ENCODE peak calls at places on chromosomes 7 and 10, in nine cellular contexts. One of them, this sample, is unnamed.
A peak's percentile ranks its signal among the peaks of the same experiment; 100 is the strongest.

GRCh38 chr10:227014-227413 is 91.8 kb downstream of the ZMYND11 start:
- DNase-seq in GM23338: no peak
- DNase-seq in OCI-LY7: no peak
- DNase-seq in hepatocyte: no peak
- DNase-seq in SK-N-SH: no peak
- DNase-seq in HCT116: no peak
- DNase-seq in PC-3: no peak
- DNase-seq in MM.1S: no peak
- DNase-seq in GM23248: peak; percentile 84
- DNase-seq in this sample: no peak

GRCh38 chr10:71244638-71245419 is 32.5 kb downstream of the UNC5B start:
- DNase-seq in hepatocyte: peak; percentile 66
- DNase-seq in GM23248: peak; percentile 87
- DNase-seq in SK-N-SH: peak; percentile 81
- DNase-seq in PC-3: no peak
- DNase-seq in GM23338: no peak
- DNase-seq in OCI-LY7: no peak
- DNase-seq in HCT116: no peak
- DNase-seq in MM.1S: no peak
- DNase-seq in this sample: no peak

GRCh38 chr7:80066646-80067045 is 68.0 kb upstream of the GNAI1 start:
- DNase-seq in SK-N-SH: no peak
- DNase-seq in PC-3: no peak
- DNase-seq in hepatocyte: no peak
- DNase-seq in GM23338: no peak
- DNase-seq in HCT116: no peak
- DNase-seq in MM.1S: no peak
- DNase-seq in GM23248: no peak
- DNase-seq in OCI-LY7: no peak
- DNase-seq in this sample: no peak

GRCh38 chr10:63197304-63198092 is 64.4 kb downstream of the NRBF2 start:
- DNase-seq in hepatocyte: peak; percentile 22
- DNase-seq in SK-N-SH: no peak
- DNase-seq in OCI-LY7: no peak
- DNase-seq in PC-3: no peak
- DNase-seq in GM23248: peak; percentile 84
- DNase-seq in HCT116: no peak
- DNase-seq in GM23338: no peak
- DNase-seq in MM.1S: no peak
- DNase-seq in this sample: no peak

GRCh38 chr7:87448427-87448826 is 27.1 kb downstream of the ABCB4 start:
- DNase-seq in GM23248: no peak
- DNase-seq in HCT116: no peak
- DNase-seq in PC-3: no peak
- DNase-seq in OCI-LY7: no peak
- DNase-seq in MM.1S: no peak
- DNase-seq in SK-N-SH: peak; percentile 30
- DNase-seq in GM23338: no peak
- DNase-seq in hepatocyte: no peak
- DNase-seq in this sample: peak; percentile 45

GRCh38 chr10:3868274-3868669 is 83.3 kb upstream of the KLF6 start:
- DNase-seq in hepatocyte: no peak
- DNase-seq in GM23248: no peak
- DNase-seq in SK-N-SH: no peak
- DNase-seq in MM.1S: peak; percentile 32
- DNase-seq in OCI-LY7: peak; percentile 83
- DNase-seq in HCT116: no peak
- DNase-seq in PC-3: no peak
- DNase-seq in GM23338: no peak
- DNase-seq in this sample: no peak

GRCh38 chr10:53370347-53370746 is 597.8 kb upstream of the MBL2 start:
- DNase-seq in GM23248: no peak
- DNase-seq in SK-N-SH: no peak
- DNase-seq in hepatocyte: no peak
- DNase-seq in PC-3: no peak
- DNase-seq in OCI-LY7: no peak
- DNase-seq in HCT116: no peak
- DNase-seq in MM.1S: no peak
- DNase-seq in GM23338: no peak
- DNase-seq in this sample: no peak

GRCh38 chr7:32680259-32681173 is 185.2 kb downstream of the AVL9 start:
- DNase-seq in MM.1S: no peak
- DNase-seq in PC-3: peak; percentile 95
- DNase-seq in SK-N-SH: no peak
- DNase-seq in GM23248: peak; percentile 29
- DNase-seq in hepatocyte: peak; percentile 12
- DNase-seq in GM23338: peak; percentile 96
- DNase-seq in HCT116: no peak
- DNase-seq in OCI-LY7: no peak
- DNase-seq in this sample: no peak

GRCh38 chr10:78964952-78965633 is 103.7 kb upstream of the ZMIZ1 start:
- DNase-seq in SK-N-SH: peak; percentile 78
- DNase-seq in PC-3: peak; percentile 100
- DNase-seq in GM23338: peak; percentile 81
- DNase-seq in OCI-LY7: no peak
- DNase-seq in HCT116: peak; percentile 81
- DNase-seq in GM23248: peak; percentile 26
- DNase-seq in MM.1S: no peak
- DNase-seq in hepatocyte: peak; percentile 80
- DNase-seq in this sample: peak; percentile 88

GRCh38 chr7:74228951-74229900 is 19.4 kb downstream of the LAT2 start:
- DNase-seq in GM23338: no peak
- DNase-seq in PC-3: no peak
- DNase-seq in GM23248: no peak
- DNase-seq in HCT116: no peak
- DNase-seq in hepatocyte: no peak
- DNase-seq in OCI-LY7: no peak
- DNase-seq in SK-N-SH: no peak
- DNase-seq in MM.1S: no peak
- DNase-seq in this sample: no peak

GRCh38 chr10:1625079-1625478 is 112.2 kb downstream of the ADARB2 start:
- DNase-seq in GM23338: no peak
- DNase-seq in PC-3: no peak
- DNase-seq in SK-N-SH: no peak
- DNase-seq in HCT116: no peak
- DNase-seq in GM23248: no peak
- DNase-seq in MM.1S: no peak
- DNase-seq in hepatocyte: no peak
- DNase-seq in OCI-LY7: no peak
- DNase-seq in this sample: no peak

GRCh38 chr10:71072820-71073205 is 139.6 kb upstream of the UNC5B start:
- DNase-seq in PC-3: no peak
- DNase-seq in hepatocyte: no peak
- DNase-seq in OCI-LY7: no peak
- DNase-seq in SK-N-SH: no peak
- DNase-seq in GM23338: no peak
- DNase-seq in MM.1S: no peak
- DNase-seq in HCT116: no peak
- DNase-seq in GM23248: no peak
- DNase-seq in this sample: no peak

GRCh38 chr10:17454181-17454800 is at the start of gene ST8SIA6:
- DNase-seq in hepatocyte: peak; percentile 73
- DNase-seq in GM23338: peak; percentile 78
- DNase-seq in MM.1S: peak; percentile 56
- DNase-seq in GM23248: peak; percentile 74
- DNase-seq in OCI-LY7: no peak
- DNase-seq in SK-N-SH: peak; percentile 86
- DNase-seq in HCT116: no peak
- DNase-seq in PC-3: peak; percentile 16
- DNase-seq in this sample: peak; percentile 83

GRCh38 chr7:137882261-137882668 is 35.5 kb upstream of the DGKI start:
- DNase-seq in PC-3: peak; percentile 94
- DNase-seq in SK-N-SH: peak; percentile 36
- DNase-seq in MM.1S: no peak
- DNase-seq in GM23338: no peak
- DNase-seq in GM23248: peak; percentile 99
- DNase-seq in HCT116: peak; percentile 85
- DNase-seq in OCI-LY7: no peak
- DNase-seq in hepatocyte: no peak
- DNase-seq in this sample: no peak

GRCh38 chr10:99297033-99297432 is 32.1 kb upstream of the CNNM1 start:
- DNase-seq in SK-N-SH: peak; percentile 72
- DNase-seq in hepatocyte: no peak
- DNase-seq in PC-3: no peak
- DNase-seq in GM23248: no peak
- DNase-seq in MM.1S: no peak
- DNase-seq in GM23338: peak; percentile 42
- DNase-seq in HCT116: no peak
- DNase-seq in OCI-LY7: no peak
- DNase-seq in this sample: no peak

GRCh38 chr10:25747038-25747437 is 187.0 kb upstream of the MYO3A start:
- DNase-seq in MM.1S: no peak
- DNase-seq in HCT116: no peak
- DNase-seq in PC-3: peak; percentile 53
- DNase-seq in hepatocyte: no peak
- DNase-seq in SK-N-SH: no peak
- DNase-seq in GM23338: no peak
- DNase-seq in OCI-LY7: no peak
- DNase-seq in GM23248: no peak
- DNase-seq in this sample: no peak
- H3K4me2 ChIP-seq in MM.1S: no peak overlapping the region
- H3K4me2 ChIP-seq in HCT116: no peak overlapping the region
- H3K4me2 ChIP-seq in PC-3: peak overlapping the region; percentile 22
- H3K4me2 ChIP-seq in hepatocyte: no peak overlapping the region
- H3K4me2 ChIP-seq in SK-N-SH: no peak overlapping the region
- H3K4me2 ChIP-seq in GM23338: no peak overlapping the region
- H3K4me2 ChIP-seq in OCI-LY7: no peak overlapping the region
- H3K4me2 ChIP-seq in GM23248: no peak overlapping the region
- H3K4me2 ChIP-seq in this sample: no peak overlapping the region

GRCh38 chr10:84184517-84184916 is 9.8 kb upstream of the CDHR1 start:
- DNase-seq in hepatocyte: no peak
- DNase-seq in GM23338: no peak
- DNase-seq in OCI-LY7: no peak
- DNase-seq in PC-3: no peak
- DNase-seq in HCT116: no peak
- DNase-seq in SK-N-SH: no peak
- DNase-seq in MM.1S: no peak
- DNase-seq in GM23248: no peak
- DNase-seq in this sample: no peak
- TF ChIP-seq EZH2phosphoT487 in hepatocyte: no peak
- TF ChIP-seq EZH2phosphoT487 in GM23338: no peak
- TF ChIP-seq EZH2phosphoT487 in OCI-LY7: no peak
- TF ChIP-seq EZH2phosphoT487 in PC-3: no peak
- TF ChIP-seq EZH2phosphoT487 in HCT116: no peak
- TF ChIP-seq EZH2phosphoT487 in SK-N-SH: no peak
- TF ChIP-seq EZH2phosphoT487 in MM.1S: no peak
- TF ChIP-seq EZH2phosphoT487 in GM23248: no peak
- TF ChIP-seq EZH2phosphoT487 in this sample: no peak

DNA sequence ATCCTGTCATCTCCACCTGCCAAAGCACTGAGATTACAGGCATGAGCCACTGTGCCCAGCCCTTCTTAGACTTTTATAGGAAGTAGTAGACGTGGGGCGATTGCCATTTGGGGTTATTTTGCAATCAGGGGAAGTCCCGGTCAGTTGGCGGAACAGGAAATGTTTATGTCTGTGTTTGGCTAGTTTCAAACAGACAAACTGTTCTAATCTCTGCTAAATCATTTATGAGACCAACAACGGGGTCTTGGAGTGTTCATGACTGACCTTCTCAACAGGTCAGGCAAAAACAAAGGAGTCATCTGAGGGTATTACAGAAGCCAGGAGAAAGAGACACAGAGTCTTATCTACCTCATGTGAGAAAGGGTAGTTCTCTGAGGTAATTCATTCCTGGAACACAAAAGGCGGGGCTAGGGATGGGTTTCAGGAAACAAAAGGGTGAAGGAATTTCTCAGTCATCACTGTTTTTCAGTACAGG is 6.6 kb upstream of the TPK1 start:
- DNase-seq in SK-N-SH: no peak
- DNase-seq in GM23338: peak; percentile 67
- DNase-seq in hepatocyte: peak; percentile 40
- DNase-seq in PC-3: no peak
- DNase-seq in MM.1S: peak; percentile 27
- DNase-seq in OCI-LY7: no peak
- DNase-seq in GM23248: no peak
- DNase-seq in HCT116: no peak
- DNase-seq in this sample: peak; percentile 66
- H3K4me2 ChIP-seq in SK-N-SH: no peak overlapping the region
- H3K4me2 ChIP-seq in GM23338: no peak overlapping the region
- H3K4me2 ChIP-seq in hepatocyte: no peak overlapping the region
- H3K4me2 ChIP-seq in PC-3: no peak overlapping the region
- H3K4me2 ChIP-seq in MM.1S: peak overlapping the region; percentile 1
- H3K4me2 ChIP-seq in OCI-LY7: peak overlapping the region; percentile 36
- H3K4me2 ChIP-seq in GM23248: no peak overlapping the region
- H3K4me2 ChIP-seq in HCT116: no peak overlapping the region
- H3K4me2 ChIP-seq in this sample: peak overlapping the region; percentile 27

GRCh38 chr7:44891791-44892190 is 6.5 kb upstream of the PURB start:
- DNase-seq in hepatocyte: no peak
- DNase-seq in OCI-LY7: peak; percentile 18
- DNase-seq in MM.1S: no peak
- DNase-seq in GM23248: no peak
- DNase-seq in GM23338: no peak
- DNase-seq in PC-3: no peak
- DNase-seq in HCT116: no peak
- DNase-seq in SK-N-SH: no peak
- DNase-seq in this sample: no peak
- TF ChIP-seq EZH2phosphoT487 in hepatocyte: no peak
- TF ChIP-seq EZH2phosphoT487 in OCI-LY7: no peak
- TF ChIP-seq EZH2phosphoT487 in MM.1S: no peak
- TF ChIP-seq EZH2phosphoT487 in GM23248: no peak
- TF ChIP-seq EZH2phosphoT487 in GM23338: no peak
- TF ChIP-seq EZH2phosphoT487 in PC-3: no peak
- TF ChIP-seq EZH2phosphoT487 in HCT116: no peak
- TF ChIP-seq EZH2phosphoT487 in SK-N-SH: no peak
- TF ChIP-seq EZH2phosphoT487 in this sample: no peak

GRCh38 chr10:120691623-120692022 is 159.5 kb upstream of the WDR11 start:
- DNase-seq in PC-3: no peak
- DNase-seq in OCI-LY7: no peak
- DNase-seq in SK-N-SH: no peak
- DNase-seq in GM23248: no peak
- DNase-seq in hepatocyte: no peak
- DNase-seq in MM.1S: peak; percentile 46
- DNase-seq in HCT116: no peak
- DNase-seq in GM23338: no peak
- DNase-seq in this sample: no peak

GRCh38 chr10:120685136-120685535 is 166.0 kb upstream of the WDR11 start:
- DNase-seq in SK-N-SH: no peak
- DNase-seq in GM23338: no peak
- DNase-seq in PC-3: no peak
- DNase-seq in OCI-LY7: no peak
- DNase-seq in MM.1S: no peak
- DNase-seq in GM23248: no peak
- DNase-seq in HCT116: no peak
- DNase-seq in hepatocyte: no peak
- DNase-seq in this sample: no peak

GRCh38 chr10:120689766-120690539 is 161.2 kb upstream of the WDR11 start:
- DNase-seq in PC-3: peak; percentile 22
- DNase-seq in OCI-LY7: no peak
- DNase-seq in MM.1S: no peak
- DNase-seq in GM23248: peak; percentile 20
- DNase-seq in hepatocyte: no peak
- DNase-seq in GM23338: no peak
- DNase-seq in SK-N-SH: no peak
- DNase-seq in HCT116: no peak
- DNase-seq in this sample: no peak

GRCh38 chr10:120684211-120684610 is 167.0 kb upstream of the WDR11 start:
- DNase-seq in MM.1S: no peak
- DNase-seq in PC-3: no peak
- DNase-seq in OCI-LY7: no peak
- DNase-seq in GM23248: no peak
- DNase-seq in HCT116: no peak
- DNase-seq in SK-N-SH: no peak
- DNase-seq in hepatocyte: no peak
- DNase-seq in GM23338: no peak
- DNase-seq in this sample: no peak

GRCh38 chr10:120688928-120689327 is 162.2 kb upstream of the WDR11 start:
- DNase-seq in GM23338: no peak
- DNase-seq in GM23248: peak; percentile 12
- DNase-seq in HCT116: no peak
- DNase-seq in MM.1S: no peak
- DNase-seq in PC-3: no peak
- DNase-seq in OCI-LY7: no peak
- DNase-seq in SK-N-SH: no peak
- DNase-seq in hepatocyte: no peak
- DNase-seq in this sample: no peak
- H3K4me2 ChIP-seq in GM23338: no peak overlapping the region
- H3K4me2 ChIP-seq in GM23248: no peak overlapping the region
- H3K4me2 ChIP-seq in HCT116: no peak overlapping the region
- H3K4me2 ChIP-seq in MM.1S: no peak overlapping the region
- H3K4me2 ChIP-seq in PC-3: no peak overlapping the region
- H3K4me2 ChIP-seq in OCI-LY7: no peak overlapping the region
- H3K4me2 ChIP-seq in SK-N-SH: no peak overlapping the region
- H3K4me2 ChIP-seq in hepatocyte: no peak overlapping the region
- H3K4me2 ChIP-seq in this sample: no peak overlapping the region